ENCODE peak calls at places on chromosomes 5 and 9, in nine cellular contexts. Y is choroid plexus epithelial cell, B is tibial artery, F is stomach, O is NB4, G is heart right ventricle, I is AG09309, N is fibroblast of pulmonary artery, C is epithelial cell of esophagus. W is an unnamed sample.

GRCh38 chr9:112032733-112033132 is 136.1 kb downstream of the UGCG start:
- DNase-seq in O (no peak), C (no peak), I (no peak), B (no peak), F (no peak), N (no peak), Y (peak; percentile 36), G (no peak), W (peak; percentile 52)

GRCh38 chr5:80941496-80941895 is 18.7 kb upstream of the RASGRF2 start:
- DNase-seq in C (peak; percentile 30), I (no peak), G (no peak), O (no peak), N (no peak), B (no peak), Y (no peak), F (no peak), W (no peak)

GRCh38 chr5:107470007-107470582 is 200.6 kb downstream of the EFNA5 start:
- DNase-seq in B (no peak), F (no peak), N (no peak), O (no peak), C (peak; percentile 59), G (no peak), Y (no peak), I (no peak), W (no peak)

GRCh38 chr5:59655693-59656309 is 237.7 kb downstream of the PDE4D start:
- DNase-seq in C (no peak), G (no peak), O (no peak), I (no peak), B (no peak), N (no peak), F (no peak), Y (no peak), W (no peak)

GRCh38 chr5:172733974-172734346 is 37.0 kb downstream of the DUSP1 start:
- DNase-seq in G (no peak), C (no peak), Y (no peak), B (no peak), N (no peak), I (no peak), O (no peak), F (no peak), W (no peak)

GRCh38 chr9:1051286-1052118 is 1.3 kb downstream of the DMRT2 start:
- DNase-seq in F (peak; percentile 38), O (no peak), B (no peak), C (peak; percentile 60), I (no peak), G (no peak), N (no peak), Y (no peak), W (no peak)

GRCh38 chr9:86353591-86354047 is 591 bp downstream of the TUT7 start:
- DNase-seq in B (no peak), O (peak; percentile 51), C (peak; percentile 81), F (peak; percentile 60), G (no peak), I (no peak), N (peak; percentile 33), Y (peak; percentile 34), W (peak; percentile 40)

GRCh38 chr5:126095001-126095400 is 328.2 kb upstream of the GRAMD2B start:
- DNase-seq in O (no peak), I (no peak), N (no peak), F (no peak), B (no peak), C (no peak), Y (no peak), G (no peak), W (no peak)

GRCh38 chr9:127244609-127245601 is 19.7 kb upstream of the GARNL3 start:
- DNase-seq in G (peak; percentile 97), I (peak; percentile 48), B (peak; percentile 99), O (peak; percentile 94), C (peak; percentile 97), Y (peak; percentile 96), F (peak; percentile 99), N (peak; percentile 93), W (peak; percentile 92)
- TF ChIP-seq CTCF in G (no peak), I (no peak), B (no peak), O (no peak), C (no peak), Y (no peak), F (no peak), N (no peak), W (no peak)

DNA sequence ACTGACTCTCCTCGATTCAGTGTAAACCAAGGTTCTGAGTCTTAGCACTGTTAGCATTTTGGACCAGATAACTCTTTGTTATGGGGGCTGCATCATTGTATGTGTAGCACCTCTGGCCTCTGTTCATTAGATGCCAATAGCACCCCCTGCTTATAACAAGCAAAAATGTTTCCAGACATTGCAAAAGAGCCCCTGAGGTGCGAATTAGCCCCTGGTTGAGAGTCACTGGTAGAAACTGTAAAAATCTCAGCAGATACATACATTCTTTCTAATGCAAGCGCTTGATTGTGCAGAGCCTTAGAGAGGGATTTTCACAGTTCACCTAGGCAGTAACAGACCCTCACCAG is 2.8 kb downstream of the ADRB2 start:
- DNase-seq in N (no peak), Y (no peak), O (no peak), B (no peak), C (no peak), I (no peak), G (no peak), F (no peak), W (no peak)
- H3K4me3 ChIP-seq in N (no peak overlapping the region), Y (no peak overlapping the region), O (peak overlapping the region; percentile 90), B (peak overlapping the region; percentile 58), C (peak overlapping the region; percentile 99), I (no peak overlapping the region), G (peak overlapping the region; percentile 70), F (peak overlapping the region; percentile 54), W (no peak overlapping the region)

DNA sequence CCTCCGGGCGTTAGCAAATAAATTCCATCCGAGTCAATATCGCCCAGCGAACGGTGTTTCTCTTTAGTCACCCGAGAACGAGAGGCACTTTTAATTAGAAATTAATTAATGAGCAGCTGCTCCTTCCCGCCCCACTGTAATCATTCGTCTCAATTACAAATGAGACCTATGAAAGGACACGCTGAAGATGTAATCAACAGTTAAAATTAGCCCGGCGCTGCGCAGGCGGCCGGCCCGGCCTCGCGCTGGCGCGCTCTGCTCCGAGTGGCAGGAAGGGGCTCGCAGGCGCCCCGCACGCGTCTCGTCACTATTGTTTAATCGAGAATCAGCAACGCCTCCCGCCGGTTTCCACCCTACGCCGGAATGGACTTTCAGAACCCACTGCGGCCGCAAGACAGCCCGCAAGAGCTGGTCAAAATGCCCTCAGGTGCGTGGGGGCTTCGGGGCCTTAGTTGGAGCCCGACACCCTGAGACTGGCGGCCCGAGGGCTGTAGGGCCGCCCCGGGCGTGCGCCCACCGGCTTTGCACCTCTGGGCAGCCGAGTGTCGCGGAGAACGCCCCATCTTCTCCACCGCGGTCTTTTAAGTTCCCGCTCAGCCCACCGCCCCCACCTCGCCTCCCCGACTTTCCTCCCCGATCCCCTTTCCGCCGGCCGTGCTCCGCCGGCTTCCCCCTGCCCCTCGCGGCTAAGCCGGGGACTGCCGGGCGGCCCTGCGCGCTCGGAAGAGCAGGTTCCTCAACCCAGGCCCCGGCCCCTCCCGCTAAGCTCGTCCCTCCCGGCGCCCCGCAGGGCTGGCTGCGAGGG is 597 bp upstream of the IRX4 start:
- DNase-seq in G (no peak), F (no peak), C (peak; percentile 58), B (no peak), Y (no peak), I (no peak), N (no peak), O (no peak), W (no peak)
- TF ChIP-seq CTCF in G (no peak), F (no peak), C (peak; percentile 10), B (no peak), Y (peak; percentile 5), I (no peak), N (no peak), O (no peak), W (peak; percentile 5)

GRCh38 chr9:76559283-76559682 is 100.3 kb downstream of the GCNT1 start:
- DNase-seq in N (no peak), I (no peak), G (no peak), B (no peak), Y (no peak), F (no peak), C (no peak), O (peak; percentile 46), W (peak; percentile 43)

GRCh38 chr9:76564300-76564699 is 105.3 kb downstream of the GCNT1 start:
- DNase-seq in G (no peak), Y (no peak), N (no peak), B (no peak), F (no peak), I (no peak), O (no peak), C (no peak), W (peak; percentile 22)

GRCh38 chr9:76561887-76562286 is 102.9 kb downstream of the GCNT1 start:
- DNase-seq in C (no peak), Y (no peak), G (no peak), N (no peak), I (no peak), O (no peak), F (no peak), B (no peak), W (no peak)

GRCh38 chr9:76560481-76560891 is 101.5 kb downstream of the GCNT1 start:
- DNase-seq in F (no peak), N (peak; percentile 79), B (no peak), I (peak; percentile 72), O (no peak), C (peak; percentile 14), Y (peak; percentile 90), G (no peak), W (peak; percentile 85)

DNA sequence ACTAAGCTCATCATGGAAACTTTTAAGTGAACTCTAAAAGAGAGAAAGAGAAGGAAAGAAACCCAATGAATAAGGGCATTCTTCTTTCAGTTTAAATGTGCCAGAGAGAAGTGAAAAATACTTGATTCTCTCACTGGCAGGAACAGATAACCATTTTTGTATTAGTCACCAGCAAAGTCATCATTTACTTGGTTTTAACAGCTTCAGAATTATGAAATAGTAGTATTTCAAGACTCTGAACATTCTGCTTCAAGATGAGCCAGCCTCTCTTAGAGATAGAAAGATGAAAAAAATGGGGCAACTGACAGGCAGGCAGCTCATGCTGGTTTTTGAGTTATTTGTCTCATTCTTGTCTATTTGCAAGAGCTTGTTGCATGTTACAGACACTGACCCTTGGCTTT is 103.5 kb downstream of the GCNT1 start:
- DNase-seq in O (peak; percentile 61), F (no peak), C (peak; percentile 68), Y (peak; percentile 85), G (no peak), N (peak; percentile 73), I (peak; percentile 82), B (no peak), W (peak; percentile 83)
- H3K4me3 ChIP-seq in O (no peak overlapping the region), F (no peak overlapping the region), C (no peak overlapping the region), Y (no peak overlapping the region), G (no peak overlapping the region), N (no peak overlapping the region), I (no peak overlapping the region), B (no peak overlapping the region), W (no peak overlapping the region)

DNA sequence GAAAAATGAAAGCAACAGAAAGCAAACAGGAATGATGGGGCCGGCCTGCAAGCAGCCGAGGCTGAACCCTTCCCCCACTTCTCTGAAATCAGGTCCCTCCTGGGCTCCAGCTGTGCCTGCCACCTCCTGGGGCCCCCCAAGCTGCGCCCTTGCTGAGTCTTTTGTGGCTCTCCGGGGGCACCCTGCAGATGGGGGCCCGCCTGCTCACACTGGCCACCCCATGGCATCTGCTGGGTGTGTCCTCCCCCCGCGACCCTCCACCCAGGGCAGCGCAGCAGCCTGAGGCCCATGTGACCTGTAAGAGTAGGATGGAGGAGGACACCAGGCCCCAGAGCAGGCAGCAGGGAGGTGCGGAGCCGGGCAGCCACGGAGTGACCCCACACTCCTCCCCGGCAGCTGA is 5.7 kb downstream of the GPSM1 start:
- DNase-seq in O (no peak), F (no peak), N (no peak), I (no peak), Y (no peak), C (no peak), B (no peak), G (no peak), W (no peak)
- TF ChIP-seq CTCF in O (no peak), F (no peak), N (no peak), I (no peak), Y (no peak), C (no peak), B (no peak), G (no peak), W (no peak)